ENCODE peak calls at places on chromosomes 7 and 10, in eight cellular contexts. One of them, this sample, is unnamed. For H3K27me3, the result is how much of the 10 kb centered on the place peaks cover.

GRCh38 chr7:11177793-11178192 is 204.1 kb downstream of the PHF14 start:
- DNase-seq in left ventricle myocardium inferior: no peak
- DNase-seq in neural progenitor cell: no peak
- DNase-seq in IMR-90: peak
- DNase-seq in heart right ventricle: no peak
- DNase-seq in upper lobe of left lung: no peak
- DNase-seq in stomach: no peak
- DNase-seq in heart left ventricle: no peak
- DNase-seq in this sample: no peak

GRCh38 chr10:85615556-85615955 is 751.0 kb downstream of the GRID1 start:
- DNase-seq in left ventricle myocardium inferior: no peak
- DNase-seq in neural progenitor cell: no peak
- DNase-seq in IMR-90: no peak
- DNase-seq in heart right ventricle: no peak
- DNase-seq in upper lobe of left lung: no peak
- DNase-seq in stomach: no peak
- DNase-seq in heart left ventricle: no peak
- DNase-seq in this sample: no peak

GRCh38 chr7:155533827-155534690 is 12.3 kb downstream of the CNPY1 start:
- DNase-seq in left ventricle myocardium inferior: no peak
- DNase-seq in neural progenitor cell: peak
- DNase-seq in IMR-90: no peak
- DNase-seq in heart right ventricle: no peak
- DNase-seq in upper lobe of left lung: no peak
- DNase-seq in stomach: no peak
- DNase-seq in heart left ventricle: no peak
- DNase-seq in this sample: peak

GRCh38 chr7:137081694-137082093 is 213.2 kb downstream of the CHRM2 start:
- DNase-seq in left ventricle myocardium inferior: peak
- DNase-seq in neural progenitor cell: no peak
- DNase-seq in IMR-90: peak
- DNase-seq in heart right ventricle: peak
- DNase-seq in upper lobe of left lung: no peak
- DNase-seq in stomach: peak
- DNase-seq in heart left ventricle: peak
- DNase-seq in this sample: no peak

GRCh38 chr10:101052285-101052684 is 9.5 kb upstream of the KAZALD1 start:
- DNase-seq in left ventricle myocardium inferior: no peak
- DNase-seq in neural progenitor cell: no peak
- DNase-seq in IMR-90: peak
- DNase-seq in heart right ventricle: no peak
- DNase-seq in upper lobe of left lung: no peak
- DNase-seq in stomach: no peak
- DNase-seq in heart left ventricle: peak
- DNase-seq in this sample: no peak

GRCh38 chr10:69848454-69848853 is 46.7 kb downstream of the COL13A1 start:
- DNase-seq in left ventricle myocardium inferior: no peak
- DNase-seq in neural progenitor cell: no peak
- DNase-seq in IMR-90: no peak
- DNase-seq in heart right ventricle: no peak
- DNase-seq in upper lobe of left lung: no peak
- DNase-seq in stomach: no peak
- DNase-seq in heart left ventricle: no peak
- DNase-seq in this sample: no peak

GRCh38 chr7:16035392-16035791 is 348.9 kb upstream of the MEOX2 start:
- DNase-seq in left ventricle myocardium inferior: no peak
- DNase-seq in neural progenitor cell: no peak
- DNase-seq in IMR-90: no peak
- DNase-seq in heart right ventricle: no peak
- DNase-seq in upper lobe of left lung: no peak
- DNase-seq in stomach: no peak
- DNase-seq in heart left ventricle: no peak
- DNase-seq in this sample: no peak

GRCh38 chr7:69708857-69709256 is 110.6 kb downstream of the AUTS2 start:
- DNase-seq in left ventricle myocardium inferior: no peak
- DNase-seq in neural progenitor cell: no peak
- DNase-seq in IMR-90: no peak
- DNase-seq in heart right ventricle: no peak
- DNase-seq in upper lobe of left lung: no peak
- DNase-seq in stomach: no peak
- DNase-seq in heart left ventricle: peak
- DNase-seq in this sample: no peak

GRCh38 chr10:62095341-62096071 is 173.1 kb downstream of the RTKN2 start:
- DNase-seq in left ventricle myocardium inferior: no peak
- DNase-seq in neural progenitor cell: peak
- DNase-seq in IMR-90: peak
- DNase-seq in heart right ventricle: no peak
- DNase-seq in upper lobe of left lung: no peak
- DNase-seq in stomach: no peak
- DNase-seq in heart left ventricle: no peak
- DNase-seq in this sample: no peak

DNA sequence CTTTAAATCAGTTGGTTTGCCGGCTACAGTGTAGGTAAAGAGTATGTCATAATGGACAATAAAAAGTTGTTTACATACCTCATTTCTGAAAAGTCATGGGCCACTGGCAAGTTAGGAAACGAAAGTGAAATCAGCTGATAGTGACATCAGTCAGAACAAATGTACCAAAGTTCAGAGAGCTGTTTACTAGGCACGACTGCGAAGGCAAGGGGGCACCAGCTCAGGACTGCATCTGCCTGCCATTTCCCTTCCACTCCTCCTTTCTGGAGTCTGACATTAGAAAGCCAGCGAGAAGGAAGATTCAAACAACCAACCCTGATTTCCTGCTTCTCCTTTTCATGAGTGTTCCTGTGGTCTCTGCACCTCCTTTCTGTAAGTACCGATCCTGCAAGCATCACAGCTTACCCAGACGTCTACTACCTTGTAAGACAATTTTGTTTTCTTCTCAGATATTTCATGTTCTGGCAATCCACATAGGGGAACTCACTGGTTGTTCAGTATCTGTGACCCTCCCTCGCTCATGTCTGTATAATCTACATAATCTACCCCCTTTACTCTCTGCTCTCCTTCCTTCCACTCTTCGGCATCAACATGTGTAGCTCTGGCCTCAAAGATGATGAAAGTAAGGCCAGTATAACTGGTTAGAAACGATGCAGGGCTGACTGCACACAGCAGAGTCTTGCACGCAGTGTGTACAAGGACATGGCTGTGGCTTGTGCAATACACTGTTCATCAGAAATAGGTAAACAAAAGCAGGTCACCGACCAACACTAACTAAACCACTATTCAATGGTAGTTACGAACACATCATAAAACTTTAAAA is at the start of gene TMEM140:
- DNase-seq in left ventricle myocardium inferior: no peak
- DNase-seq in neural progenitor cell: no peak
- DNase-seq in IMR-90: peak
- DNase-seq in heart right ventricle: no peak
- DNase-seq in upper lobe of left lung: no peak
- DNase-seq in stomach: peak
- DNase-seq in heart left ventricle: no peak
- DNase-seq in this sample: no peak
- H3K4me3 ChIP-seq in left ventricle myocardium inferior: peak
- H3K4me3 ChIP-seq in neural progenitor cell: no peak
- H3K4me3 ChIP-seq in IMR-90: peak
- H3K4me3 ChIP-seq in heart right ventricle: peak
- H3K4me3 ChIP-seq in upper lobe of left lung: peak
- H3K4me3 ChIP-seq in stomach: peak
- H3K4me3 ChIP-seq in heart left ventricle: peak
- H3K4me3 ChIP-seq in this sample: no peak

DNA sequence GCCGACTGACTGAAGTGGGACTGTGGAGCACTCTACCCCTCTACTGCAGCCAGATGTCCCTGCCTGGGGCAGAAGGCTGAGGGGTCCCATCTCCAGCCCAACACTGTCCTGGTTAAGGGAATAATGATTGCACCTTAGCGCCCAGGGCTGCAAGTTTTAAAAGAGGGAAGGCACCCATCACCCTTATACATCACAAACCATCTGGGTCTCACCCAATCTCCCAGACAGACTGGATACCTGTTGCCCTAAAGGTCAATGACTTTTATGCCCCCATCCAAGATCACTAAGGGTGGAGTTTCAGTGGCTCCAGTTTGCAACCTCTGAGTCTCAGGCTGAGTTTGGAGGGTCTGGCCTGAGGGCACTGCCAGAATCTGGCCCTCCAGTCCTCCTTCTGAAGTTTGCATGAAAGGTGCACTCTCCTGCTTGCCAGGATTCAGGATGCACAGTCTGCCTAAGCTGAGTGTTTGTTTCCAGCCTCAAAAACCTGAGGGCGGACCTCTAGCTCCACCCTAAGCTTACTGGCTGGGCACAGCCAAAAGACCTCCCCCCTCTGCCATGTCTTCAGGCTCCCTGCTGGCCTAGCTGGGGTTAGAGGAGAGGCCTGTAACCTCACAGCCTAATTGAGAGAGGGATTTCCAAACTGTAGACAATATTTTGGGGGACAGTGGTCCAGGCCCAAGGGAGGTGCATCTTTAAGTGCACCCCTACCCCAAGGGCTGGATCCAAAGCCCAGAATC is 2.5 kb upstream of the EMX2 start:
- DNase-seq in left ventricle myocardium inferior: no peak
- DNase-seq in neural progenitor cell: peak
- DNase-seq in IMR-90: no peak
- DNase-seq in heart right ventricle: no peak
- DNase-seq in upper lobe of left lung: no peak
- DNase-seq in stomach: no peak
- DNase-seq in heart left ventricle: no peak
- DNase-seq in this sample: no peak
- H3K27me3 ChIP-seq in left ventricle myocardium inferior: half or more
- H3K27me3 ChIP-seq in neural progenitor cell: half or more
- H3K27me3 ChIP-seq in IMR-90: half or more
- H3K27me3 ChIP-seq in heart right ventricle: half or more
- H3K27me3 ChIP-seq in upper lobe of left lung: half or more
- H3K27me3 ChIP-seq in stomach: half or more
- H3K27me3 ChIP-seq in heart left ventricle: half or more
- H3K27me3 ChIP-seq in this sample: half or more

DNA sequence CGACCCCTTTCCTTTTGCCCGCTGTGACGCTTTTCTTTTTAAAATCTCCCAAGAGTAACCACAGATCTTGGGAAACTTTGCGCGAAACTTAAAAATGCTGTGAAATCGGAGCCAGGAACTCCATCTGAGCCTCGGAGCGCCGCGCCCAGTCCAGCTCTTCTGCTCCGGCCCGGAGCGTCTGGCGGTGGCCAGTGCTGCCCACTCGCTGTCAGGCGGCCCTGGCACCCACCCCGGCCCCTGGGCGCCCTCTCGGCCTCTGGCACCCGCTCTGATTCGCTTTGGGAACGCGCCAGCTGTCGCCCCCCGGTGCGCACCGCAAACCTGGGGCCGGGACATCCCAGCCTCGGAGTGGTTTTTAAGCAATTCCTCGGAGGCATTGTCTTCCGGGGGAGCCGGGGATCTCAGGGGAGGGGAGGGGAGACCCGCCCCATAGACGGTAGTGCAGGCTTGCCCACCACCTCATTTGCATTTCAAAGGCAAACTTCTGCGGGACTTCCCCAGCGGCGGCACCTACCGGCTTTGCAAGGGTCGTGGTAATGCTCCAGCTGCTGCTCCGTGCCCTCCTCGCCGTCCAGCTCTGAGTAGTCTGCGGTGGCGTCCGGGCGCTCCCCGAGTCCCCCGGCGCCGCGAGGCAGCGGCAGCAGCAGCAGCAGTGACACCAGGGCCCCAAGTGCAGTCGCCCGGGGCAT is 585 bp downstream of the TLL2 start:
- DNase-seq in left ventricle myocardium inferior: peak
- DNase-seq in neural progenitor cell: peak
- DNase-seq in IMR-90: peak
- DNase-seq in heart right ventricle: peak
- DNase-seq in upper lobe of left lung: peak
- DNase-seq in stomach: no peak
- DNase-seq in heart left ventricle: no peak
- DNase-seq in this sample: peak
- H3K4me3 ChIP-seq in left ventricle myocardium inferior: peak
- H3K4me3 ChIP-seq in neural progenitor cell: peak
- H3K4me3 ChIP-seq in IMR-90: peak
- H3K4me3 ChIP-seq in heart right ventricle: peak
- H3K4me3 ChIP-seq in upper lobe of left lung: peak
- H3K4me3 ChIP-seq in stomach: peak
- H3K4me3 ChIP-seq in heart left ventricle: peak
- H3K4me3 ChIP-seq in this sample: peak

DNA sequence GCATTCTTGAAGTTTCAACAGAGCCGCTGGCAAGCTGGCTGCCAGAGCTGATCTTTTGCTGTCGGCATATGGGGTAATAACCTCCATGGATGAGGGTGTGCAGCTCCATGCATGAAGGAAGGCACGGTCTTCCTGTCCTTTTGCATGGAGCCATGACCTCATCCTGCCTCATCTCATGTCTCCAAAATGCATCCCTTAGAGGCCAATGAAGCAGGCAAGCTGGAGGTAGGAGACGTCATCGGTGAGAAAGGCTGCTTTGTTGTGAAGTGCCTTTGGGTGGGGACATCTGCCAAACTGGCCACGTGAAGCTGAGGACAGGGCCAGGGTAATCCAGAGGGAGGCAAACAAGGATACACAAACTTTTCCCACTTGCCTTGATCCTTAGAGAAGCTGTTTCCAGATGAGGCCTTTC is 161.5 kb upstream of the TBX20 start:
- DNase-seq in left ventricle myocardium inferior: peak
- DNase-seq in neural progenitor cell: no peak
- DNase-seq in IMR-90: no peak
- DNase-seq in heart right ventricle: peak
- DNase-seq in upper lobe of left lung: no peak
- DNase-seq in stomach: no peak
- DNase-seq in heart left ventricle: peak
- DNase-seq in this sample: no peak
- H3K27me3 ChIP-seq in left ventricle myocardium inferior: under half
- H3K27me3 ChIP-seq in neural progenitor cell: under half
- H3K27me3 ChIP-seq in IMR-90: under half
- H3K27me3 ChIP-seq in heart right ventricle: under half
- H3K27me3 ChIP-seq in upper lobe of left lung: under half
- H3K27me3 ChIP-seq in stomach: under half
- H3K27me3 ChIP-seq in heart left ventricle: under half
- H3K27me3 ChIP-seq in this sample: under half